ENCODE peak calls at places on chromosomes 3 and 15, in four cellular contexts. One of them, this sample, is unnamed.

GRCh38 chr3:78725703-78726246 is 1042.0 kb downstream of the ROBO1 start:
- DNase-seq in HepG2: no peak
- DNase-seq in WTC11: no peak
- DNase-seq in H1: no peak
- DNase-seq in this sample: no peak

GRCh38 chr3:43212914-43213611 is 73.3 kb upstream of the SNRK start:
- DNase-seq in HepG2: no peak
- DNase-seq in WTC11: no peak
- DNase-seq in H1: no peak
- DNase-seq in this sample: no peak

GRCh38 chr3:184716652-184717607 is 5.1 kb upstream of the MAGEF1 start:
- DNase-seq in H1: no peak
- DNase-seq in WTC11: peak
- DNase-seq in HepG2: peak
- DNase-seq in this sample: no peak

GRCh38 chr15:60351066-60351465 is 46.7 kb downstream of the ANXA2 start:
- DNase-seq in H1: no peak
- DNase-seq in HepG2: no peak
- DNase-seq in WTC11: no peak
- DNase-seq in this sample: no peak

GRCh38 chr15:58472821-58473581 is 41.2 kb downstream of the LIPC start:
- DNase-seq in WTC11: no peak
- DNase-seq in HepG2: no peak
- DNase-seq in H1: no peak
- DNase-seq in this sample: no peak

GRCh38 chr3:190120161-190121060 is at the start of gene P3H2:
- DNase-seq in WTC11: peak
- DNase-seq in H1: peak
- DNase-seq in HepG2: peak
- DNase-seq in this sample: no peak

GRCh38 chr3:66836363-66837152 is 161.5 kb upstream of the KBTBD8 start:
- DNase-seq in WTC11: no peak
- DNase-seq in H1: no peak
- DNase-seq in HepG2: peak
- DNase-seq in this sample: no peak

GRCh38 chr3:188631291-188632010 is 477.5 kb downstream of the LPP start:
- DNase-seq in HepG2: peak
- DNase-seq in H1: no peak
- DNase-seq in WTC11: no peak
- DNase-seq in this sample: no peak

GRCh38 chr15:67790610-67791319 is 34.5 kb upstream of the SKOR1 start:
- DNase-seq in H1: no peak
- DNase-seq in WTC11: no peak
- DNase-seq in HepG2: no peak
- DNase-seq in this sample: no peak

GRCh38 chr3:183653209-183654064 is 18.0 kb downstream of the KLHL24 start:
- DNase-seq in WTC11: no peak
- DNase-seq in HepG2: no peak
- DNase-seq in H1: no peak
- DNase-seq in this sample: no peak

GRCh38 chr3:152097770-152098169 is 171.0 kb upstream of the MBNL1 start:
- DNase-seq in WTC11: no peak
- DNase-seq in HepG2: no peak
- DNase-seq in H1: no peak
- DNase-seq in this sample: no peak

GRCh38 chr15:78131295-78132021 is at the start of gene CIB2:
- DNase-seq in H1: no peak
- DNase-seq in HepG2: peak
- DNase-seq in WTC11: peak
- DNase-seq in this sample: peak

GRCh38 chr3:190323241-190323617 is 983 bp upstream of the CLDN1 start:
- DNase-seq in WTC11: no peak
- DNase-seq in HepG2: no peak
- DNase-seq in H1: no peak
- DNase-seq in this sample: no peak

GRCh38 chr3:106401666-106402319 is 533.0 kb upstream of the CBLB start:
- DNase-seq in H1: no peak
- DNase-seq in HepG2: no peak
- DNase-seq in WTC11: no peak
- DNase-seq in this sample: no peak

GRCh38 chr3:126317029-126317996 is 39.9 kb downstream of the KLF15 start:
- DNase-seq in H1: no peak
- DNase-seq in WTC11: no peak
- DNase-seq in HepG2: no peak
- DNase-seq in this sample: no peak

GRCh38 chr3:16697437-16698258 is 92.4 kb upstream of the DAZL start:
- DNase-seq in H1: no peak
- DNase-seq in WTC11: no peak
- DNase-seq in HepG2: no peak
- DNase-seq in this sample: no peak

GRCh38 chr15:100058458-100058857 is 283.3 kb downstream of the ADAMTS17 start:
- DNase-seq in HepG2: no peak
- DNase-seq in H1: no peak
- DNase-seq in WTC11: no peak
- DNase-seq in this sample: no peak

GRCh38 chr15:55652363-55652762 is 64.2 kb upstream of the PYGO1 start:
- DNase-seq in WTC11: no peak
- DNase-seq in HepG2: no peak
- DNase-seq in H1: no peak
- DNase-seq in this sample: no peak

GRCh38 chr3:121660356-121661171 is at the start of gene HCLS1:
- DNase-seq in WTC11: no peak
- DNase-seq in HepG2: no peak
- DNase-seq in H1: no peak
- DNase-seq in this sample: no peak

GRCh38 chr15:58438956-58439355 is 7.2 kb downstream of the LIPC start:
- DNase-seq in WTC11: no peak
- DNase-seq in HepG2: peak
- DNase-seq in H1: no peak
- DNase-seq in this sample: peak

GRCh38 chr15:67892559-67893377 is 52.9 kb upstream of the RNU6-1 start:
- DNase-seq in HepG2: no peak
- DNase-seq in WTC11: no peak
- DNase-seq in H1: no peak
- DNase-seq in this sample: no peak

GRCh38 chr3:166445865-166446264 is 608.6 kb upstream of the BCHE start:
- DNase-seq in WTC11: no peak
- DNase-seq in HepG2: no peak
- DNase-seq in H1: no peak
- DNase-seq in this sample: no peak

GRCh38 chr3:142910280-142910679 is 21.4 kb upstream of the PCOLCE2 start:
- DNase-seq in HepG2: no peak
- DNase-seq in H1: no peak
- DNase-seq in WTC11: no peak
- DNase-seq in this sample: no peak

GRCh38 chr3:30473374-30474051 is 132.9 kb upstream of the TGFBR2 start:
- DNase-seq in HepG2: no peak
- DNase-seq in H1: no peak
- DNase-seq in WTC11: no peak
- DNase-seq in this sample: no peak
- TF ChIP-seq ATF2 in HepG2: no peak
- TF ChIP-seq ATF2 in H1: no peak
- TF ChIP-seq ATF2 in WTC11: no peak
- TF ChIP-seq ATF2 in this sample: no peak

DNA sequence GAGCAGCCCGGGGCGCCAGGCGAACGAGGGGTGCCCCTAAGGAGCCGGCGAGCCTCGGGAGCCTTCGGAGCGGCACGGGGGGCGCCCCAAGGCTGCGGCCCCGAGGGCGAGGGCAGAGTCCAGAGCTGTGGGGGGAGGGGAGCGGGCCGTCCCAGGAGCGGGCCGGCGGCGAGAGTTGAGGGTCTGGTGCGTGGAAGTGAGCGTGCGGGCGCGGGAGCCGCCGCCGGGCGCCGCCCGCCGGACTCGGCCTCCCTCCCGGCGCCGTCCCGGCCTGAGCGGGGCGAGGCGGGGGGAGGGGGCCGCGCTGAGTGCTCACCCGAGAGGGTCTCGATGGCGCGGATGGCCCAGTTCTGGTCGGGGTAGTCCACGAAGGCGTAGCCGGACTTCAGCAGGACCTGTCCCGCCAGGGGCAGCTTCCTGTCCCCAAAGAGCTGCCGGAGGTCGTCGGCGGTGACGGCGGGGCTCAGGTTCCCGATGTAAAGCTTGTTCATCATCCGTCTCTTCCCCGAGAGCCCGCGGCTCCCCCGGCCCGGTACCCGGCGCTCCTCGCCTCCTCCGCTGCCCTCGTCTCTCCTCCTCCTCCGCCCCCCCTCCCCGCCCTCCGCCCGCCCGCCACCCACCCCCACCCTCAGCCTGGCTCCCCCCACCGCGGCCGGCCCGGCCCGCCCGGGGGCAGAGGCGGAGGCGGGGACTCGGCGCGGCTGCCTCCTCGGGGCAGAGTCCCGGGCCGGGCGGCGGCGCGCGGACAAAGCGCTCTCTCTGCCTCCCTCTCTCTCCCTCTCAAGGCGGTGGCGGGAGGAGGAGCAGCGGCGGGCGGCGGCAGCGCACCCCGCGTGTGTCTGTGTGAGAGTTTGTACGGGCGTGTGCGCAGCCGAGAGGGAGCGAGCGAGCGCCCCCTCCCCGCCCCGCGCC is at the start of gene IGF2BP2:
- DNase-seq in WTC11: peak
- DNase-seq in H1: no peak
- DNase-seq in HepG2: peak
- DNase-seq in this sample: peak
- TF ChIP-seq ATF2 in WTC11: no peak
- TF ChIP-seq ATF2 in H1: no peak
- TF ChIP-seq ATF2 in HepG2: no peak
- TF ChIP-seq ATF2 in this sample: no peak

GRCh38 chr3:26989042-26989441 is 366.5 kb downstream of the LRRC3B start:
- DNase-seq in HepG2: no peak
- DNase-seq in WTC11: no peak
- DNase-seq in H1: no peak
- DNase-seq in this sample: no peak
- TF ChIP-seq ATF2 in HepG2: no peak
- TF ChIP-seq ATF2 in WTC11: no peak
- TF ChIP-seq ATF2 in H1: no peak
- TF ChIP-seq ATF2 in this sample: no peak

GRCh38 chr3:179676081-179676480 is 23.2 kb downstream of the USP13 start:
- DNase-seq in H1: no peak
- DNase-seq in WTC11: no peak
- DNase-seq in HepG2: no peak
- DNase-seq in this sample: no peak
- TF ChIP-seq ATF2 in H1: no peak
- TF ChIP-seq ATF2 in WTC11: no peak
- TF ChIP-seq ATF2 in HepG2: no peak
- TF ChIP-seq ATF2 in this sample: no peak

GRCh38 chr15:61997786-61998185 is 62.5 kb downstream of the VPS13C start:
- DNase-seq in WTC11: no peak
- DNase-seq in H1: no peak
- DNase-seq in HepG2: no peak
- DNase-seq in this sample: no peak
- TF ChIP-seq ATF2 in WTC11: no peak
- TF ChIP-seq ATF2 in H1: no peak
- TF ChIP-seq ATF2 in HepG2: no peak
- TF ChIP-seq ATF2 in this sample: no peak

GRCh38 chr15:62925875-62926274 is 116.7 kb upstream of the TPM1 start:
- DNase-seq in HepG2: no peak
- DNase-seq in WTC11: no peak
- DNase-seq in H1: no peak
- DNase-seq in this sample: no peak

GRCh38 chr15:62928242-62928995 is 114.1 kb upstream of the TPM1 start:
- DNase-seq in WTC11: no peak
- DNase-seq in HepG2: peak
- DNase-seq in H1: no peak
- DNase-seq in this sample: no peak

GRCh38 chr15:62927196-62927595 is 115.4 kb upstream of the TPM1 start:
- DNase-seq in HepG2: no peak
- DNase-seq in H1: no peak
- DNase-seq in WTC11: no peak
- DNase-seq in this sample: no peak

GRCh38 chr15:62931650-62932049 is 110.9 kb upstream of the TPM1 start:
- DNase-seq in H1: no peak
- DNase-seq in WTC11: no peak
- DNase-seq in HepG2: no peak
- DNase-seq in this sample: no peak

GRCh38 chr15:62928996-62929350 is 113.6 kb upstream of the TPM1 start:
- DNase-seq in H1: no peak
- DNase-seq in HepG2: peak
- DNase-seq in WTC11: no peak
- DNase-seq in this sample: no peak
- TF ChIP-seq ATF2 in H1: no peak
- TF ChIP-seq ATF2 in HepG2: no peak
- TF ChIP-seq ATF2 in WTC11: no peak
- TF ChIP-seq ATF2 in this sample: no peak

GRCh38 chr15:25183581-25184330 is 229.0 kb downstream of the SNRPN start:
- DNase-seq in H1: no peak
- DNase-seq in WTC11: no peak
- DNase-seq in HepG2: no peak
- DNase-seq in this sample: no peak
- TF ChIP-seq ATF2 in H1: no peak
- TF ChIP-seq ATF2 in WTC11: no peak
- TF ChIP-seq ATF2 in HepG2: no peak
- TF ChIP-seq ATF2 in this sample: no peak